ENCODE peak calls at places on chromosomes 13 and 19, in five cellular contexts. R is PC-3, Z is left ventricle myocardium inferior, O is GM23338, I is fibroblast of the aortic adventitia. U is an unnamed sample.

GRCh38 chr19:20171285-20171684 is 4.3 kb downstream of the ZNF486 start:
- DNase-seq in R (no peak), O (no peak), I (no peak), Z (no peak), U (no peak)

GRCh38 chr13:95559100-95559499 is 6.6 kb downstream of the CLDN10 start:
- DNase-seq in I (no peak), O (no peak), Z (no peak), R (peak; percentile 84), U (no peak)

GRCh38 chr13:31595568-31595967 is 143.8 kb upstream of the RXFP2 start:
- DNase-seq in I (peak; percentile 74), O (no peak), R (no peak), Z (no peak), U (peak; percentile 14)

GRCh38 chr13:48231080-48231479 is 1.9 kb upstream of the ITM2B start:
- DNase-seq in Z (no peak), O (no peak), I (peak; percentile 84), R (no peak), U (peak; percentile 82)

GRCh38 chr19:2474232-2475017 is 1.5 kb upstream of the GADD45B start:
- DNase-seq in O (peak; percentile 95), R (peak; percentile 86), Z (peak; percentile 86), I (peak; percentile 84), U (peak; percentile 88)

GRCh38 chr19:5974721-5975387 is 3.1 kb downstream of the RANBP3 start:
- DNase-seq in I (no peak), Z (no peak), O (no peak), R (peak; percentile 27), U (peak; percentile 26)

GRCh38 chr19:374183-374885 is 29.7 kb upstream of the MIER2 start:
- DNase-seq in Z (no peak), R (peak; percentile 6), O (no peak), I (no peak), U (no peak)

GRCh38 chr19:6730153-6730804 is 7.1 kb downstream of the GPR108 start:
- DNase-seq in Z (no peak), O (peak; percentile 98), R (no peak), I (no peak), U (peak; percentile 48)

GRCh38 chr13:66922444-66922843 is 307.7 kb downstream of the PCDH9 start:
- DNase-seq in R (no peak), O (no peak), Z (no peak), I (no peak), U (no peak)

GRCh38 chr19:37221136-37221535 is 3.1 kb downstream of the ZNF383 start:
- DNase-seq in Z (no peak), I (no peak), R (no peak), O (no peak), U (peak; percentile 16)

GRCh38 chr13:110228936-110229904 is 77.7 kb downstream of the COL4A1 start:
- DNase-seq in I (no peak), O (no peak), R (no peak), Z (no peak), U (peak; percentile 71)

GRCh38 chr13:28349901-28350654 is 144.8 kb downstream of the FLT1 start:
- DNase-seq in I (no peak), O (no peak), R (no peak), Z (no peak), U (no peak)

GRCh38 chr13:32587774-32588165 is 1.5 kb downstream of the PDS5B start:
- DNase-seq in Z (no peak), R (peak; percentile 21), I (no peak), O (no peak), U (no peak)

GRCh38 chr19:15144046-15144646 is 36.9 kb downstream of the SYDE1 start:
- DNase-seq in R (no peak), I (no peak), O (no peak), Z (no peak), U (peak; percentile 9)

GRCh38 chr13:36818483-36819063 is 449 bp upstream of the RFXAP start:
- DNase-seq in I (peak; percentile 28), Z (no peak), R (no peak), O (no peak), U (no peak)

GRCh38 chr13:113902536-113902935 is 38.7 kb upstream of the GAS6 start:
- DNase-seq in O (no peak), R (no peak), Z (no peak), I (peak; percentile 46), U (no peak)

GRCh38 chr19:277581-278165 is 13.5 kb downstream of the PLPP2 start:
- DNase-seq in I (peak; percentile 33), O (peak; percentile 84), Z (no peak), R (no peak), U (peak; percentile 65)

GRCh38 chr19:46727036-46727501 is 10.2 kb upstream of the PRKD2 start:
- DNase-seq in Z (no peak), I (no peak), R (no peak), O (no peak), U (no peak)

GRCh38 chr19:8306235-8307054 is 1.7 kb downstream of the CD320 start:
- DNase-seq in I (no peak), O (no peak), Z (no peak), R (no peak), U (no peak)

GRCh38 chr13:80047406-80047805 is 293.5 kb downstream of the SPRY2 start:
- DNase-seq in Z (no peak), O (no peak), R (peak; percentile 45), I (peak; percentile 85), U (peak; percentile 72)

GRCh38 chr13:60448907-60449510 is 52.0 kb downstream of the TDRD3 start:
- DNase-seq in R (peak; percentile 52), Z (no peak), I (peak; percentile 81), O (peak; percentile 66), U (peak; percentile 84)

GRCh38 chr19:43527860-43528622 is 1.0 kb upstream of the ETHE1 start:
- DNase-seq in I (peak; percentile 42), Z (no peak), R (peak; percentile 3), O (no peak), U (no peak)

GRCh38 chr13:46896346-46897138 is at the start of gene HTR2A:
- DNase-seq in I (peak; percentile 52), Z (peak; percentile 23), O (peak; percentile 12), R (peak; percentile 18), U (peak; percentile 60)

GRCh38 chr13:61913183-61913582 is 497.5 kb upstream of the PCDH20 start:
- DNase-seq in R (no peak), O (no peak), Z (no peak), I (no peak), U (no peak)

GRCh38 chr13:97976551-97977375 is 23.3 kb downstream of the IPO5 start:
- DNase-seq in I (no peak), R (no peak), O (peak; percentile 34), Z (no peak), U (no peak)

DNA sequence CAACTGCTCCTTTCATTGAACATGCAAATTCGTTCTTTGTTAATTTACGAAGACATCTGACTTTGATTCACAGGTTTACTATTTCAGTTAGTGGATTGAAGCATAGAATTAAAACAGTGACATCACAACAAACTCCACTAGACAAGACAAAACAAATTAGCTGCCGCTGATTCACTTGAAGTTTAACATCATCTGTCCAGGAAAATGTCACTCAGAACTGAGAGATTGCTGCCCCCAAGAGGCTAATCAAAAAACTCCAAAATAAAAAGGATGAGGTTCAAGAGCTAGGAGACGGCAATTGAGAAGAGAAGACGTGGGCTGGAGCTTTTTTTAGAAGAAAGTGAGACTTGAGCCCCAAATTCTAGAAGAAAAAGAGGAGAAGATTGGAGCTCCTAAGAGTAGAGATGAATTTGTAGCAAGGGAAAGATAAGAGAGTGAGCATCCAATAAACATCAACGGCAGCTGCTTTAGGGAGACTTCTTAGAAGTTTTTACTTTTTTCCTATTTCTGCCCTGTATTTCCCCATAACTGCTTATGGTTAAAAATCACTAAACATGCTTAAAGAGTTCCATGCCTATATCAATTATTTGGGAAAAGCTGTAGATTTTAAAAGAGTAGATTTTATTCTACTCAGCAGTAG is 40.8 kb upstream of the TPP2 start:
- DNase-seq in O (peak; percentile 74), Z (no peak), I (peak; percentile 34), R (peak; percentile 56), U (peak; percentile 66)
- TF ChIP-seq CTCF in O (peak; percentile 71), Z (peak; percentile 58), I (peak; percentile 47), R (peak; percentile 61), U (peak; percentile 65)

GRCh38 chr19:52688335-52688734 is 46.5 kb downstream of the ZNF611 start:
- DNase-seq in I (no peak), R (no peak), O (no peak), Z (no peak), U (no peak)
- H3K4me3 ChIP-seq in I (no peak overlapping the region), R (peak overlapping the region; percentile 99), O (no peak overlapping the region), Z (no peak overlapping the region), U (no peak overlapping the region)

GRCh38 chr19:29088761-29089160 is 124.2 kb downstream of the UQCRFS1 start:
- DNase-seq in R (no peak), Z (no peak), I (no peak), O (no peak), U (no peak)

GRCh38 chr19:29089315-29089855 is 123.6 kb downstream of the UQCRFS1 start:
- DNase-seq in Z (no peak), R (no peak), I (no peak), O (no peak), U (no peak)

GRCh38 chr19:29092712-29093552 is 120.0 kb downstream of the UQCRFS1 start:
- DNase-seq in Z (no peak), R (no peak), I (peak; percentile 7), O (no peak), U (no peak)

GRCh38 chr19:29093553-29093908 is 119.4 kb downstream of the UQCRFS1 start:
- DNase-seq in R (no peak), O (no peak), Z (no peak), I (no peak), U (no peak)

GRCh38 chr19:29091127-29091526 is 121.8 kb downstream of the UQCRFS1 start:
- DNase-seq in Z (no peak), O (peak; percentile 42), R (no peak), I (no peak), U (no peak)
- TF ChIP-seq CTCF in Z (no peak), O (no peak), R (no peak), I (no peak), U (no peak)

GRCh38 chr19:38830039-38830733 is 1.4 kb downstream of the ECH1 start:
- DNase-seq in Z (no peak), R (peak; percentile 31), I (peak; percentile 37), O (no peak), U (peak; percentile 47)
- H3K4me3 ChIP-seq in Z (peak overlapping the region; percentile 82), R (peak overlapping the region; percentile 72), I (no peak overlapping the region), O (peak overlapping the region; percentile 80), U (no peak overlapping the region)

U was measured in choroid plexus epithelial cell.